ENCODE peak calls at places on chromosomes 11 and 22, in nine cellular contexts. Q is EL; G is EH; K is hypothalamus; A is ELF-1; B is ovary; H is naive thymus-derived CD4-positive, alpha-beta T cell; M is uterus; E is naive B cell. V is an unnamed sample.

GRCh38 chr11:19508166-19508565 is 204.5 kb upstream of the NAV2 start:
- DNase-seq in Q (peak), G (peak), K (no peak), A (peak), B (no peak), H (no peak), M (no peak), E (no peak), V (peak)

GRCh38 chr11:34519595-34520235 is 6.1 kb upstream of the ELF5 start:
- DNase-seq in Q (no peak), G (no peak), K (no peak), A (no peak), B (no peak), H (no peak), M (no peak), E (no peak), V (no peak)

GRCh38 chr22:46353483-46354105 is 18.1 kb downstream of the TRMU start:
- DNase-seq in Q (no peak), G (no peak), K (no peak), A (no peak), B (peak), H (no peak), M (no peak), E (no peak), V (no peak)

GRCh38 chr22:20012741-20013331 is 3.8 kb downstream of the ARVCF start:
- DNase-seq in Q (no peak), G (no peak), K (no peak), A (no peak), B (peak), H (no peak), M (no peak), E (no peak), V (no peak)

GRCh38 chr11:66902486-66903177 is 45.8 kb downstream of the LRFN4 start:
- DNase-seq in Q (no peak), G (no peak), K (no peak), A (no peak), B (no peak), H (no peak), M (no peak), E (no peak), V (no peak)

GRCh38 chr22:29457730-29458129 is 19.3 kb downstream of the RFPL1 start:
- DNase-seq in Q (peak), G (peak), K (no peak), A (peak), B (no peak), H (no peak), M (no peak), E (no peak), V (no peak)

GRCh38 chr22:46652081-46652929 is 32.1 kb downstream of the GRAMD4 start:
- DNase-seq in Q (peak), G (peak), K (no peak), A (peak), B (no peak), H (no peak), M (no peak), E (no peak), V (no peak)

GRCh38 chr22:42754658-42755057 is 34.0 kb upstream of the A4GALT start:
- DNase-seq in Q (no peak), G (peak), K (no peak), A (no peak), B (no peak), H (no peak), M (no peak), E (no peak), V (no peak)

GRCh38 chr22:42949159-42949558 is 65.8 kb downstream of the PACSIN2 start:
- DNase-seq in Q (peak), G (peak), K (no peak), A (no peak), B (no peak), H (no peak), M (no peak), E (no peak), V (no peak)

GRCh38 chr22:44392446-44392921 is 79.7 kb upstream of the SHISAL1 start:
- DNase-seq in Q (no peak), G (no peak), K (no peak), A (no peak), B (peak), H (no peak), M (no peak), E (no peak), V (no peak)

GRCh38 chr22:37716708-37717107 is 19.9 kb downstream of the TRIOBP start:
- DNase-seq in Q (peak), G (peak), K (no peak), A (no peak), B (no peak), H (no peak), M (no peak), E (no peak), V (no peak)

GRCh38 chr22:22465782-22466181 is 42.8 kb downstream of the ZNF280B start:
- DNase-seq in Q (no peak), G (peak), K (no peak), A (no peak), B (no peak), H (no peak), M (no peak), E (no peak), V (no peak)

GRCh38 chr11:101915811-101916291 is 471 bp downstream of the ANGPTL5 start:
- DNase-seq in Q (peak), G (peak), K (peak), A (no peak), B (no peak), H (no peak), M (no peak), E (peak), V (no peak)